ENCODE peak calls at places on chromosomes 13 and 19, in eight cellular contexts. P is H9, S is GM23248, M is mesenchymal stem cell, V is fibroblast of lung, G is neuronal stem cell, C is IMR-90, Y is PC-3. O is an unnamed sample.
A peak's percentile ranks its signal among the peaks of the same experiment; 100 is the strongest.

GRCh38 chr19:43438291-43439162 is 23.8 kb downstream of the TEX101 start:
- DNase-seq in P (no peak), S (peak; percentile 86), M (no peak), V (peak; percentile 53), G (no peak), C (peak; percentile 67), Y (peak; percentile 67), O (peak; percentile 86)

GRCh38 chr13:48590141-48590863 is 57.4 kb upstream of the RCBTB2 start:
- DNase-seq in P (no peak), S (no peak), M (no peak), V (no peak), G (no peak), C (no peak), Y (no peak), O (no peak)

GRCh38 chr19:4758659-4759058 is 32.9 kb upstream of the FEM1A start:
- DNase-seq in P (no peak), S (no peak), M (no peak), V (no peak), G (no peak), C (no peak), Y (no peak), O (no peak)

GRCh38 chr19:31502536-31503170 is 153.4 kb upstream of the TSHZ3 start:
- DNase-seq in P (no peak), S (no peak), M (no peak), V (no peak), G (no peak), C (no peak), Y (no peak), O (no peak)

GRCh38 chr19:15779756-15780476 is 7.5 kb upstream of the OR10H5 start:
- DNase-seq in P (no peak), S (peak; percentile 24), M (no peak), V (peak; percentile 18), G (no peak), C (no peak), Y (peak; percentile 9), O (peak; percentile 1)

GRCh38 chr19:51084505-51084904 is 1.8 kb upstream of the KLK14 start:
- DNase-seq in P (no peak), S (no peak), M (no peak), V (no peak), G (no peak), C (no peak), Y (no peak), O (no peak)

GRCh38 chr13:106357198-106357597 is 178.3 kb downstream of the EFNB2 start:
- DNase-seq in P (no peak), S (peak; percentile 23), M (peak; percentile 31), V (no peak), G (peak; percentile 23), C (peak; percentile 23), Y (no peak), O (peak; percentile 31)

GRCh38 chr13:37225414-37226047 is 120.1 kb upstream of the CSNK1A1L start:
- DNase-seq in P (no peak), S (peak; percentile 73), M (peak; percentile 17), V (peak; percentile 76), G (no peak), C (peak; percentile 62), Y (no peak), O (peak; percentile 43)

GRCh38 chr19:51417807-51418152 is 338 bp upstream of the SIGLEC10 start:
- DNase-seq in P (no peak), S (no peak), M (no peak), V (no peak), G (no peak), C (no peak), Y (no peak), O (no peak)

GRCh38 chr13:96848275-96848674 is 146.0 kb downstream of the OXGR1 start:
- DNase-seq in P (no peak), S (no peak), M (no peak), V (no peak), G (no peak), C (no peak), Y (no peak), O (no peak)

GRCh38 chr13:44386932-44387556 is 13.4 kb downstream of the SERP2 start:
- DNase-seq in P (no peak), S (no peak), M (no peak), V (no peak), G (no peak), C (no peak), Y (no peak), O (no peak)

GRCh38 chr19:15433519-15434069 is 14.8 kb upstream of the AKAP8L start:
- DNase-seq in P (no peak), S (no peak), M (no peak), V (no peak), G (no peak), C (no peak), Y (no peak), O (no peak)

GRCh38 chr13:111639994-111640393 is 319.6 kb downstream of the TEX29 start:
- DNase-seq in P (peak; percentile 21), S (no peak), M (no peak), V (no peak), G (no peak), C (no peak), Y (no peak), O (no peak)

GRCh38 chr13:73984949-73985691 is 149.1 kb downstream of the KLF12 start:
- DNase-seq in P (no peak), S (no peak), M (no peak), V (no peak), G (no peak), C (no peak), Y (no peak), O (no peak)

DNA sequence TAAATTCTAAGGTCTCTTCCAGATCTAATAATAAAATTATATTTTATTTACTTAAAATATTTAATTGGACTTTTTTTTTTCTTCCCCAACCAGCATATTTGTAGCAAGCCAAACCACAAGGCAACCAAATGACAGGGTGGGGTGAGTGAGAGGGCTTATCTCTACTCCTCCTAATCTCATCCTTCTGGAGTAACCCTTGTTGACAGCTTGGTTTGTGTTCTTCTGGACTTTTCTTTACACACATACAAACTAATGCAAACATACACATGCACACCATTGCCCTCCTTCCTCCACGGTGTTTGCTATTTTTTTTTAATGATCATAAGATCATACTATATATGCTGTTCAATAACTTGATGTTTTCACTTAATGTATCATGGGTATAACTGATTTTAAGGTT is 383.1 kb downstream of the DLEU7 start:
- DNase-seq in P (no peak), S (no peak), M (no peak), V (no peak), G (no peak), C (no peak), Y (no peak), O (no peak)
- H3K9ac ChIP-seq in P (no peak overlapping the region), S (no peak overlapping the region), M (no peak overlapping the region), V (no peak overlapping the region), G (no peak overlapping the region), C (no peak overlapping the region), Y (no peak overlapping the region), O (no peak overlapping the region)

GRCh38 chr19:53094749-53095575 is 8.3 kb downstream of the ZNF160 start:
- DNase-seq in P (peak; percentile 93), S (no peak), M (no peak), V (no peak), G (peak; percentile 54), C (no peak), Y (no peak), O (no peak)
- H3K9ac ChIP-seq in P (peak overlapping the region; percentile 3), S (no peak overlapping the region), M (no peak overlapping the region), V (no peak overlapping the region), G (peak overlapping the region; percentile 18), C (no peak overlapping the region), Y (no peak overlapping the region), O (no peak overlapping the region)

GRCh38 chr19:56136362-56136761 is 4.7 kb upstream of the ZNF444 start:
- DNase-seq in P (peak; percentile 73), S (no peak), M (no peak), V (no peak), G (no peak), C (no peak), Y (no peak), O (no peak)
- H3K9ac ChIP-seq in P (peak overlapping the region; percentile 1), S (no peak overlapping the region), M (no peak overlapping the region), V (no peak overlapping the region), G (no peak overlapping the region), C (no peak overlapping the region), Y (no peak overlapping the region), O (no peak overlapping the region)

GRCh38 chr19:39155114-39155700 is 29.6 kb downstream of the PAK4 start:
- DNase-seq in P (no peak), S (no peak), M (no peak), V (no peak), G (no peak), C (no peak), Y (no peak), O (no peak)
- H3K9ac ChIP-seq in P (no peak overlapping the region), S (no peak overlapping the region), M (no peak overlapping the region), V (no peak overlapping the region), G (no peak overlapping the region), C (no peak overlapping the region), Y (peak overlapping the region; percentile 40), O (no peak overlapping the region)